ENCODE peak calls at places on chromosomes 7 and 10, in six cellular contexts. G is K562, K is HepG2, N is HCT116, M is IMR-90, O is heart left ventricle. H is an unnamed sample.

GRCh38 chr7:140079121-140079536 is 16.4 kb upstream of the PARP12 start:
- ATAC-seq in G (peak), K (peak), N (peak), M (peak), O (peak), H (no peak)

GRCh38 chr10:54800677-54801480 is at the start of gene PCDH15:
- ATAC-seq in G (no peak), K (peak), N (no peak), M (no peak), O (peak), H (no peak)

GRCh38 chr10:34029455-34029854 is 695.0 kb upstream of the NRP1 start:
- ATAC-seq in G (no peak), K (no peak), N (no peak), M (no peak), O (no peak), H (no peak)

GRCh38 chr7:23333671-23334246 is 34.6 kb downstream of the MALSU1 start:
- ATAC-seq in G (no peak), K (no peak), N (peak), M (peak), O (peak), H (peak)

GRCh38 chr10:16943301-16944080 is 126.3 kb upstream of the RSU1 start:
- ATAC-seq in G (no peak), K (no peak), N (no peak), M (no peak), O (no peak), H (no peak)

GRCh38 chr7:150955519-150956394 is 22.4 kb downstream of the KCNH2 start:
- ATAC-seq in G (peak), K (no peak), N (no peak), M (peak), O (peak), H (peak)

GRCh38 chr10:18400911-18401260 is 250.5 kb downstream of the NSUN6 start:
- ATAC-seq in G (no peak), K (peak), N (no peak), M (peak), O (peak), H (no peak)

GRCh38 chr7:92836489-92837213 is at the start of gene CDK6:
- ATAC-seq in G (peak), K (peak), N (peak), M (peak), O (peak), H (peak)

GRCh38 chr7:139054101-139054500 is 18.3 kb upstream of the ZC3HAV1L start:
- ATAC-seq in G (peak), K (no peak), N (no peak), M (no peak), O (no peak), H (no peak)

DNA sequence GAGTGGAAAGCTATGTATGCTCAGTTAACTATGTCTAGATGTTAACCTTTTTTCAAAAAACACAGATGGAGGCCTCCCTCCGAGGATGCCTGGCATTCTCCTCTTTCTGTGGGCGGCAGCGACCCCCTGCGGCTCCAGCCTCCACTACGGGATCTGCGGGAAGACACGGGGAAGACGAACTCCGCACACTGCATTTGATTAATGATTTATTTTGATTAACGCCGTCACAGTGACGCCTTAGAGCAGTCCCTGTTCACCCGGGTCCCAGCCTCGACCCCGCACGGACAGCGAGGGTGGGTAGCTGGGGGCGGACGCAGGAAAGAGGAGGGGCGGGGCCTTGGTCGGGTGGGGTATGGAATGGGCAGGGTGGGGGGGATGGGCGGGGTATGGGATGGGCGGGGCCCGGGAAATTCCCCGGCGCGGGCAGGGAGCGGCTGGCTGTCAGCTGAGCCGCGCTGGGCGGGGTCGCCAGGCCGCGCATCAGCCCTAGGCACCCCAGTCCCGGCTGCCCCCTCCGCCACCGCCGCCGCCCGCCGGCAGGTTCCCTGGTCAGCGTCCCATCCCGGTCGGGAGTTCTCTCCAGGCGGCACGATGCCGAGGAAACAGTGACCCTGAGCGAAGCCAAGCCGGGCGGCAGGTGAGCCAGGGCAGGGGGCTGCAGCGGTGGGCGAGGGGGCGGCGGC is at the start of gene OPTN:
- ATAC-seq in G (peak), K (peak), N (peak), M (peak), O (peak), H (peak)
- TF ChIP-seq POLR2A in G (no peak), K (no peak), N (no peak), M (peak), O (peak), H (peak)

DNA sequence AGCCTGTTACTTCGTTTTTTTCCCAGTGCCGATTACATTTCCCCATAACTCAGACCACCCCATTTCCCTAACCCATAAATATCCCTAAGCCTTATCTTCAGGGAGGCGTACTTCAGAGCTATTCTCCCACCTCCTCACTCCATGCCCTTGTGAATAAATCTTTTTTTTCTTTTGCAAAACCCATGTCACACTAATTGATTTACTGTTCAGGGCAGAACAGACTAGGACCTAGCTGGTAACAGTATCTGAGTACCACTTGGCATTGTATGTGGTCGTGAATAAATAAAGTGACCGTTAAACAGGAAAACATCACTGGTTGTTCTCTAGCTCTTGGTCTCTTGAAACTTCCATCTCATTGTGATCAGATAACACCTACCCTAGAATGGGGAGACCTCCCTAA is 3.8 kb upstream of the CDCA7L start:
- ATAC-seq in G (no peak), K (no peak), N (no peak), M (no peak), O (no peak), H (no peak)
- H3K4me3 ChIP-seq in G (no peak), K (no peak), N (no peak), M (no peak), O (no peak), H (no peak)

GRCh38 chr10:77328272-77328816 is 309.3 kb downstream of the KCNMA1 start:
- ATAC-seq in G (no peak), K (no peak), N (no peak), M (no peak), O (no peak), H (no peak)
- TF ChIP-seq POLR2A in G (no peak), K (no peak), N (no peak), M (no peak), O (no peak), H (no peak)

GRCh38 chr7:130071701-130072622 is 1.6 kb downstream of the KLHDC10 start:
- ATAC-seq in G (peak), K (peak), N (peak), M (peak), O (peak), H (no peak)
- H3K4me3 ChIP-seq in G (peak), K (peak), N (peak), M (no peak), O (peak), H (peak)

GRCh38 chr7:158043461-158044155 is 544.0 kb downstream of the PTPRN2 start:
- ATAC-seq in G (no peak), K (no peak), N (no peak), M (no peak), O (no peak), H (no peak)
- TF ChIP-seq POLR2A in G (no peak), K (no peak), N (no peak), M (no peak), O (no peak), H (no peak)

H was measured in gastroesophageal sphincter.